ENCODE peak calls at places on chromosome 3, in four cellular contexts. L is K562, I is GM12878, W is HepG2. Z is an unnamed sample.

GRCh38 chr3:179037361-179037760 is 34.2 kb downstream of the ZMAT3 start:
- DNase-seq in L (no peak), I (no peak), W (no peak), Z (no peak)

GRCh38 chr3:159253860-159254259 is 452.0 kb downstream of the MFSD1 start:
- DNase-seq in L (no peak), I (no peak), W (no peak), Z (no peak)

GRCh38 chr3:31848921-31849320 is 132.1 kb downstream of the OSBPL10 start:
- DNase-seq in L (peak), I (no peak), W (peak), Z (no peak)

GRCh38 chr3:87856126-87856525 is 202.7 kb downstream of the CGGBP1 start:
- DNase-seq in L (no peak), I (no peak), W (no peak), Z (no peak)

GRCh38 chr3:72334681-72335457 is 513.4 kb downstream of the SHQ1 start:
- DNase-seq in L (no peak), I (no peak), W (no peak), Z (no peak)

GRCh38 chr3:143924522-143925381 is 46.9 kb upstream of the DIPK2A start:
- DNase-seq in L (no peak), I (peak), W (no peak), Z (no peak)

GRCh38 chr3:126527455-126528211 is 3.7 kb downstream of the CHST13 start:
- DNase-seq in L (no peak), I (no peak), W (no peak), Z (no peak)

GRCh38 chr3:143601738-143602480 is 246.4 kb downstream of the SLC9A9 start:
- DNase-seq in L (peak), I (no peak), W (no peak), Z (no peak)

GRCh38 chr3:126474498-126475410 is 937 bp downstream of the ZXDC start:
- DNase-seq in L (peak), I (no peak), W (no peak), Z (peak)

GRCh38 chr3:59709702-59710555 is 660.1 kb upstream of the CFAP20DC start:
- DNase-seq in L (no peak), I (no peak), W (no peak), Z (no peak)

GRCh38 chr3:161035711-161036110 is 69.4 kb downstream of the B3GALNT1 start:
- DNase-seq in L (no peak), I (no peak), W (no peak), Z (no peak)

GRCh38 chr3:177262396-177262795 is 65.1 kb upstream of the TBL1XR1 start:
- DNase-seq in L (no peak), I (no peak), W (peak), Z (no peak)

GRCh38 chr3:175149675-175150074 is 290.5 kb downstream of the NAALADL2 start:
- DNase-seq in L (no peak), I (peak), W (peak), Z (no peak)

GRCh38 chr3:137612293-137612692 is 151.8 kb upstream of the SOX14 start:
- DNase-seq in L (no peak), I (no peak), W (no peak), Z (no peak)

GRCh38 chr3:46122046-46122445 is 86.1 kb downstream of the CCR1 start:
- DNase-seq in L (no peak), I (no peak), W (no peak), Z (no peak)

GRCh38 chr3:184558726-184559125 is 2.9 kb upstream of the EPHB3 start:
- DNase-seq in L (no peak), I (no peak), W (no peak), Z (no peak)

GRCh38 chr3:138042043-138042442 is 32.1 kb downstream of the CLDN18 start:
- DNase-seq in L (no peak), I (no peak), W (no peak), Z (no peak)

GRCh38 chr3:23439080-23439479 is 236.0 kb downstream of the UBE2E2 start:
- DNase-seq in L (no peak), I (no peak), W (no peak), Z (no peak)

GRCh38 chr3:149489060-149489690 is 14.7 kb downstream of the TM4SF4 start:
- DNase-seq in L (peak), I (no peak), W (no peak), Z (peak)

GRCh38 chr3:195260286-195260905 is 10.6 kb downstream of the XXYLT1 start:
- DNase-seq in L (no peak), I (no peak), W (no peak), Z (no peak)

GRCh38 chr3:142168514-142168913 is 19.2 kb upstream of the TFDP2 start:
- DNase-seq in L (no peak), I (no peak), W (no peak), Z (no peak)

GRCh38 chr3:142159083-142159740 is 9.9 kb upstream of the TFDP2 start:
- DNase-seq in L (no peak), I (no peak), W (no peak), Z (no peak)

DNA sequence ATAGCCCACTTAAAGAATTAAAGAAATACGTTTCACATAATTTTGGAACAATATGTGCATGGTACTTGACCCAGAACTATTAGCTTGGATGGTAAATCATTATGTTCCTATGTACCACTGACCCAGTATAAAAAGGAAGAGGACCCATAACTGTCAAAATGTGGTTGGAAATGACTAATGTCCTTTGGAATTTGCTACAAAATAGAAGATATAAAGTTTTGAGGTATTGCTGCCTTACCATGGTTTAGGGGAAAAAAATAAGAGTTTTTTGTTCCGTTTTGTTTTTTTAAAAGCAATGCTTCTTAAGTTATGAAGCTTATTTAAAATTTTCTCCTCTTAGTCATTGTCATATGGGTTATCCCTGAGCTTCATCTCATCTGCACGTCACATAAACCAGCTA is 15.8 kb upstream of the TFDP2 start:
- DNase-seq in L (no peak), I (no peak), W (no peak), Z (no peak)
- TF ChIP-seq TARDBP in L (no peak), I (no peak), W (no peak), Z (no peak)

GRCh38 chr3:66762888-66763287 is 235.2 kb upstream of the KBTBD8 start:
- DNase-seq in L (no peak), I (no peak), W (no peak), Z (no peak)

GRCh38 chr3:66761093-66761780 is 236.9 kb upstream of the KBTBD8 start:
- DNase-seq in L (no peak), I (no peak), W (no peak), Z (no peak)

GRCh38 chr3:66763294-66763693 is 234.8 kb upstream of the KBTBD8 start:
- DNase-seq in L (no peak), I (no peak), W (no peak), Z (no peak)
- TF ChIP-seq SP1 in L (no peak), I (no peak), W (no peak), Z (no peak)

DNA sequence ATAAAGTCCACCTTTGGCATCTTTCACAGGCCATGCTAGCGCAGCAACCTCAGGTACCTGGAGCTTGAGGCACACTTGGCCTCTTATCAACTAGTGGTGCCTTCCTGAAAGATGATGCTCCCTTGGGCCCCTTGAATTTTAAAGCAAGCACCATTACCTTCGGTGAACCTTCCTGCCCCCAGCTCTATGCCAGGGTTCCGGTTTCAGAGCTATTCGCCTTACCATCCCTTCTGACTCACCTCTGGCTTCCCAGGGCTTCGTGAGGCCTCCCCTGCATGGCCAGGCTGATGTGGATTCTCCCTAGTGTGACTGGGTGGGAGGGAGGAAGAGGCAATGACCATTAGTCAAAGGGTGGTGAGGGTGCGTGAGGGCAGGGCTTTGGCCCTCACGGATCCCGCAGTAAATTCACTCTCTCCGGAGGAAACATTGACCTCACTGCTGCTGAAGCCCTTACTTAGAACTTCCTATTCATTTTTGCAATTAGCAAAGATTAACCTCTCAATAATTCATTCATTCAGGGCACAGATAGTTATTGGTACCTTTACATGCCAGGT is 16.3 kb downstream of the BHLHE40 start:
- DNase-seq in L (peak), I (no peak), W (no peak), Z (no peak)
- TF ChIP-seq TARDBP in L (no peak), I (no peak), W (no peak), Z (no peak)

DNA sequence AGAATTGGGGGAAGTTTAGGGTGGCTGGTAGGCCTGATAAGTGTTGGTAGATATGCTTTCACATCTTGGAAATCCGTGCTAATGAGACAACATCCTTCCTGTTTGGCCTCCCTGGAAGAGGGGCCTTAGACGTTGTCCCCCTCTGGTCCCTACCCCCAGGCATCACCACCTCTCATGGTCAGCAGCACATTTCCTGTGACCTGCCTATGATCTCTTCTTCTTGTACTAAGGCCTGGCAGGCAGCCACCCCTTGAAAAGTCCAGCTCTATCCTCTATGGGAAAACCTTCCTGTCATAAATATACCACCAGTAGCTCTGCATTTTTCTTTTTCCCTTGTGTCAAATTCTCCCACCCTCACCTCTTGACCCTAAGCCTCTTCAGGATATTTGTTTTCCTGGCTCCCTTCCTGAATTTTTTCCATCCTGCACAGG is 107.7 kb downstream of the SNRK start:
- DNase-seq in L (no peak), I (no peak), W (no peak), Z (no peak)
- TF ChIP-seq SP1 in L (no peak), I (no peak), W (no peak), Z (no peak)